ENCODE peak calls at places on chromosomes 3 and 15, in ten cellular contexts. O, R, L, X, E, G, D, B, I and F are unnamed samples.

GRCh38 chr3:183980408-183980807 is 37.3 kb downstream of the ABCC5 start:
- DNase-seq in I (peak; percentile 37), R (no peak), E (no peak), L (no peak), G (no peak), D (no peak), B (no peak), O (no peak), X (no peak), F (no peak)

GRCh38 chr3:56975562-56975961 is 84.9 kb upstream of the SPATA12 start:
- DNase-seq in R (no peak), D (no peak), O (no peak), B (peak; percentile 22), X (no peak), L (no peak), G (no peak), I (no peak), E (no peak), F (peak; percentile 16)

GRCh38 chr3:184344579-184345350 is 7.4 kb downstream of the FAM131A start:
- DNase-seq in O (no peak), R (no peak), B (no peak), G (no peak), D (no peak), L (no peak), I (no peak), E (no peak), X (no peak), F (no peak)

GRCh38 chr3:15645740-15646490 is 44.4 kb downstream of the BTD start:
- DNase-seq in I (no peak), X (no peak), O (no peak), E (no peak), R (no peak), D (peak; percentile 98), B (peak; percentile 92), G (no peak), L (no peak), F (no peak)

GRCh38 chr3:16406175-16406574 is 107.3 kb downstream of the RFTN1 start:
- DNase-seq in D (no peak), G (no peak), L (no peak), X (no peak), O (no peak), I (no peak), B (no peak), R (no peak), E (no peak), F (no peak)

GRCh38 chr3:160027541-160028195 is 39.0 kb downstream of the IL12A start:
- DNase-seq in E (no peak), G (no peak), X (no peak), L (no peak), D (peak; percentile 70), B (peak; percentile 82), R (no peak), I (no peak), O (no peak), F (no peak)

GRCh38 chr3:32493437-32494414 is 8.9 kb downstream of the CMTM6 start:
- DNase-seq in O (no peak), E (no peak), G (no peak), B (peak; percentile 15), L (no peak), I (no peak), R (no peak), X (no peak), D (peak; percentile 57), F (no peak)

GRCh38 chr15:41773332-41773728 is 954 bp upstream of the MAPKBP1 start:
- DNase-seq in I (no peak), D (no peak), B (no peak), E (no peak), O (no peak), R (no peak), G (no peak), X (no peak), L (no peak), F (no peak)

GRCh38 chr15:58069008-58069407 is 3.5 kb upstream of the ALDH1A2 start:
- DNase-seq in X (no peak), G (no peak), L (no peak), R (no peak), O (no peak), E (no peak), D (no peak), I (no peak), B (no peak), F (no peak)

GRCh38 chr3:155989536-155989935 is 119.1 kb downstream of the GMPS start:
- DNase-seq in X (no peak), R (no peak), B (no peak), O (no peak), E (no peak), D (no peak), I (no peak), G (no peak), L (no peak), F (no peak)

GRCh38 chr3:185820973-185821758 is 3.7 kb downstream of the IGF2BP2 start:
- DNase-seq in E (no peak), R (no peak), L (no peak), I (no peak), D (peak; percentile 93), B (peak; percentile 91), G (no peak), O (no peak), X (no peak), F (no peak)
- H3K27me3 ChIP-seq in E (no peaks in the 10 kb centered on the region), R (no peaks in the 10 kb centered on the region), L (peaks cover 42% of the 10 kb centered on the region), I (no peaks in the 10 kb centered on the region), D (no peaks in the 10 kb centered on the region), B (no peaks in the 10 kb centered on the region), G (peaks cover 69% of the 10 kb centered on the region), O (no peaks in the 10 kb centered on the region), X (peaks cover 5% of the 10 kb centered on the region), F (peaks cover 4% of the 10 kb centered on the region)

DNA sequence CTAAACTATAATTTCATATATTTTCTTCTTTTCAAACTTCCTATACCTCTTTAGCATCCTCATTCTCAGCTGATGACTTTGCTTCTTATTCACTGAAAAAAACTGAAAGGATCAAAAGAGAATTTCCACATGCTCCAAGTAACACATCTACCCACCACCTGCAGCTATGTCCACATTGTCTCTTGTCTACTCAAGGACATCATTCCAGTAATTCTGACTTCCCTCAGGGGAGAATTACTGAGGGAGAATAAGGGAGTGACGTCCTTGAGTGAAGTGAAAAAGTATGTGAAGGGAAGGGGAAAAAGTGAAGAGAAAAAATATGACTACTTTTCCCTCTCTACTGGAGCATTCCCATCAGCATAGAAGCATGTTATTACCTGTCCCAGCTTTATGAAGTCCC is 32.6 kb downstream of the ETFA start:
- DNase-seq in I (no peak), L (no peak), O (no peak), B (no peak), E (no peak), G (no peak), D (no peak), R (no peak), X (no peak), F (no peak)
- H3K36me3 ChIP-seq in I (no peaks in the 10 kb centered on the region), L (peaks cover 72% of the 10 kb centered on the region), O (peaks cover 85% of the 10 kb centered on the region), B (peaks cover 50% of the 10 kb centered on the region), E (no peaks in the 10 kb centered on the region), G (no peaks in the 10 kb centered on the region), D (peaks cover 19% of the 10 kb centered on the region), R (no peaks in the 10 kb centered on the region), X (no peaks in the 10 kb centered on the region), F (peaks cover 39% of the 10 kb centered on the region)

GRCh38 chr15:66844041-66844746 is 142.2 kb downstream of the SMAD6 start:
- DNase-seq in G (no peak), D (no peak), R (no peak), L (no peak), E (no peak), X (no peak), O (no peak), B (no peak), I (no peak), F (no peak)

GRCh38 chr15:66846031-66846430 is 144.0 kb downstream of the SMAD6 start:
- DNase-seq in D (no peak), L (no peak), E (no peak), X (no peak), O (no peak), I (no peak), G (peak; percentile 3), B (no peak), R (no peak), F (no peak)

GRCh38 chr15:66844747-66845145 is 142.7 kb downstream of the SMAD6 start:
- DNase-seq in X (no peak), E (no peak), G (no peak), D (no peak), B (no peak), O (peak; percentile 44), I (no peak), L (no peak), R (no peak), F (no peak)

GRCh38 chr15:66846811-66847210 is 144.8 kb downstream of the SMAD6 start:
- DNase-seq in I (no peak), L (peak; percentile 21), O (peak; percentile 34), X (no peak), E (no peak), G (no peak), R (no peak), D (no peak), B (no peak), F (no peak)

DNA sequence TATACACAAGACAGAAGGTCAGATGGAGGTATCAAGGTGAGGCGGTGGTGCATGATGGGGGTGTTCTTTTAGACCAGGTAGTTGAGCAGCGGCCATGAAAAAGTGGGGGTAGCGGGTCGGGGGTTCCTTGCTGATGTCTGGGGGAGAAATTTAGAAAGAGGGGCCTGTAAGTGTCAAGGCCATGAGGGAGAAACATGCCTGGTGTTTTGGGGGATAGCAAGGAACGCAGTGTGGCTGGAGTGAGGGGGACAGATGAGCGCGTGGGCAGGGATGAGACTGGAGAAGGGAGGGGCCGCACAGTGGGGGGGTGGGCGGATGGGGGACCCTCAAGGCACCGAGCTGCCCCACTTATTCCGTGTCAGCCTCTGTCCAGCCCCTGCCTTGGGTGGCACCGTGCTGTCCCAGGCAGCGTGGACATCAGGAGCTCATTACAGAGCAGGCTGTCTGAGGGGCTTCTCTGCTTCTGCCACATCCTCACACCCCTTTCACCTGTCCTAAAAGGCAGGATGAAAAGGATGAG is 143.3 kb downstream of the SMAD6 start:
- DNase-seq in D (no peak), B (no peak), I (no peak), E (no peak), R (no peak), G (peak; percentile 3), L (no peak), O (peak; percentile 44), X (no peak), F (no peak)
- H3K27ac ChIP-seq in D (no peak overlapping the region), B (no peak overlapping the region), I (no peak overlapping the region), E (no peak overlapping the region), R (no peak overlapping the region), G (no peak overlapping the region), L (no peak overlapping the region), O (no peak overlapping the region), X (no peak overlapping the region), F (no peak overlapping the region)

DNA sequence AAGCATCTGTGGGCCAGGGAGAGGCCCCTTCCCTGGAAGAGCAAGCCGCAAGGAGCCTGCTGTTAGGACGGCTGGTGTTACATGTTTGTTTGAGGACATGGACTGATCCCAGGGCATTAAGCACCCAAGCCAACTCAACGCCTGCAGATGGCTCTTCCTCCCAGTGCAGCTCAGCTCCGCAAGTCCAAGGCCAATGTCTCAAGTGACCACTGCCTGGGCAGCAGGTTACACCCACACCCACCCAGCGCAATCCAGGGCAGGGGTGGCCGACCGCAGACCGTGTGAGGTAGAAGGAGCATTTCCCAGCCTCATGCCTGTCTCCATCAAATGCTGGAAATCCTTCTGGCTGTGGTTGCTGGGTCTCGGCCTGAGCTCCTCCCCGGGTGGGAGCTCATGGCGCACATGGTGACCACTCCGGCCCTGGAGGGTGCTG is 14.5 kb downstream of the GP5 start:
- DNase-seq in D (no peak), L (peak; percentile 45), X (no peak), O (peak; percentile 46), E (peak; percentile 34), I (no peak), B (no peak), R (peak; percentile 12), G (no peak), F (no peak)
- H3K27me3 ChIP-seq in D (peaks cover 23% of the 10 kb centered on the region), L (peaks cover 32% of the 10 kb centered on the region), X (no peaks in the 10 kb centered on the region), O (no peaks in the 10 kb centered on the region), E (peaks cover 2% of the 10 kb centered on the region), I (no peaks in the 10 kb centered on the region), B (peaks cover 4% of the 10 kb centered on the region), R (no peaks in the 10 kb centered on the region), G (no peaks in the 10 kb centered on the region), F (no peaks in the 10 kb centered on the region)